ENCODE peak calls at places on chromosomes 16 and 17, in six cellular contexts. One of them, this sample, is unnamed.

GRCh38 chr17:4453821-4454591 is 20.3 kb downstream of the SPNS3 start:
- DNase-seq in thoracic aorta: no peak
- DNase-seq in mammary epithelial cell: no peak
- DNase-seq in fibroblast of mammary gland: no peak
- DNase-seq in AG10803: no peak
- DNase-seq in progenitor cell of endocrine pancreas: no peak
- DNase-seq in this sample: no peak

GRCh38 chr17:57945999-57946797 is 9.0 kb downstream of the CUEDC1 start:
- DNase-seq in thoracic aorta: no peak
- DNase-seq in mammary epithelial cell: peak; percentile 78
- DNase-seq in fibroblast of mammary gland: peak; percentile 62
- DNase-seq in AG10803: peak; percentile 91
- DNase-seq in progenitor cell of endocrine pancreas: no peak
- DNase-seq in this sample: no peak

GRCh38 chr16:64406661-64407267 is 715.1 kb downstream of the CDH11 start:
- DNase-seq in thoracic aorta: no peak
- DNase-seq in mammary epithelial cell: no peak
- DNase-seq in fibroblast of mammary gland: no peak
- DNase-seq in AG10803: no peak
- DNase-seq in progenitor cell of endocrine pancreas: no peak
- DNase-seq in this sample: no peak

GRCh38 chr16:74605746-74606520 is 981 bp downstream of the GLG1 start:
- DNase-seq in thoracic aorta: no peak
- DNase-seq in mammary epithelial cell: no peak
- DNase-seq in fibroblast of mammary gland: no peak
- DNase-seq in AG10803: peak; percentile 9
- DNase-seq in progenitor cell of endocrine pancreas: no peak
- DNase-seq in this sample: no peak

GRCh38 chr16:85515830-85516397 is 97.2 kb upstream of the GSE1 start:
- DNase-seq in thoracic aorta: no peak
- DNase-seq in mammary epithelial cell: no peak
- DNase-seq in fibroblast of mammary gland: no peak
- DNase-seq in AG10803: no peak
- DNase-seq in progenitor cell of endocrine pancreas: no peak
- DNase-seq in this sample: no peak

GRCh38 chr17:29778936-29779811 is 150.9 kb downstream of the SSH2 start:
- DNase-seq in thoracic aorta: no peak
- DNase-seq in mammary epithelial cell: peak; percentile 31
- DNase-seq in fibroblast of mammary gland: peak; percentile 63
- DNase-seq in AG10803: peak; percentile 52
- DNase-seq in progenitor cell of endocrine pancreas: peak; percentile 15
- DNase-seq in this sample: peak; percentile 42

GRCh38 chr16:590165-590874 is 454 bp downstream of the RAB40C start:
- DNase-seq in thoracic aorta: no peak
- DNase-seq in mammary epithelial cell: peak; percentile 45
- DNase-seq in fibroblast of mammary gland: peak; percentile 31
- DNase-seq in AG10803: peak; percentile 50
- DNase-seq in progenitor cell of endocrine pancreas: no peak
- DNase-seq in this sample: no peak

GRCh38 chr16:35192993-35193392 is 1733.6 kb downstream of the TP53TG3F start:
- DNase-seq in thoracic aorta: no peak
- DNase-seq in mammary epithelial cell: no peak
- DNase-seq in fibroblast of mammary gland: no peak
- DNase-seq in AG10803: no peak
- DNase-seq in progenitor cell of endocrine pancreas: no peak
- DNase-seq in this sample: no peak

GRCh38 chr17:49859991-49860953 is 12.4 kb upstream of the TAC4 start:
- DNase-seq in thoracic aorta: no peak
- DNase-seq in mammary epithelial cell: no peak
- DNase-seq in fibroblast of mammary gland: peak; percentile 10
- DNase-seq in AG10803: no peak
- DNase-seq in progenitor cell of endocrine pancreas: no peak
- DNase-seq in this sample: no peak

GRCh38 chr16:23400387-23400930 is 52.5 kb downstream of the COG7 start:
- DNase-seq in thoracic aorta: no peak
- DNase-seq in mammary epithelial cell: no peak
- DNase-seq in fibroblast of mammary gland: no peak
- DNase-seq in AG10803: no peak
- DNase-seq in progenitor cell of endocrine pancreas: no peak
- DNase-seq in this sample: no peak

GRCh38 chr17:75764711-75765421 is at the start of gene GALK1:
- DNase-seq in thoracic aorta: no peak
- DNase-seq in mammary epithelial cell: peak; percentile 76
- DNase-seq in fibroblast of mammary gland: peak; percentile 60
- DNase-seq in AG10803: peak; percentile 64
- DNase-seq in progenitor cell of endocrine pancreas: peak; percentile 58
- DNase-seq in this sample: peak; percentile 78

GRCh38 chr17:79960788-79961522 is 74.7 kb downstream of the TBC1D16 start:
- DNase-seq in thoracic aorta: no peak
- DNase-seq in mammary epithelial cell: peak; percentile 23
- DNase-seq in fibroblast of mammary gland: no peak
- DNase-seq in AG10803: no peak
- DNase-seq in progenitor cell of endocrine pancreas: no peak
- DNase-seq in this sample: no peak

GRCh38 chr16:2449118-2449517 is 10.8 kb upstream of the TEDC2 start:
- DNase-seq in thoracic aorta: no peak
- DNase-seq in mammary epithelial cell: no peak
- DNase-seq in fibroblast of mammary gland: no peak
- DNase-seq in AG10803: no peak
- DNase-seq in progenitor cell of endocrine pancreas: no peak
- DNase-seq in this sample: no peak

GRCh38 chr16:1862394-1862793 is 9.6 kb downstream of the MEIOB start:
- DNase-seq in thoracic aorta: no peak
- DNase-seq in mammary epithelial cell: no peak
- DNase-seq in fibroblast of mammary gland: no peak
- DNase-seq in AG10803: no peak
- DNase-seq in progenitor cell of endocrine pancreas: no peak
- DNase-seq in this sample: no peak

GRCh38 chr17:57413848-57414651 is 157.7 kb downstream of the MSI2 start:
- DNase-seq in thoracic aorta: no peak
- DNase-seq in mammary epithelial cell: no peak
- DNase-seq in fibroblast of mammary gland: no peak
- DNase-seq in AG10803: no peak
- DNase-seq in progenitor cell of endocrine pancreas: no peak
- DNase-seq in this sample: no peak

GRCh38 chr16:87160218-87160617 is 157.0 kb downstream of the C16orf95 start:
- DNase-seq in thoracic aorta: no peak
- DNase-seq in mammary epithelial cell: peak; percentile 16
- DNase-seq in fibroblast of mammary gland: no peak
- DNase-seq in AG10803: no peak
- DNase-seq in progenitor cell of endocrine pancreas: no peak
- DNase-seq in this sample: no peak

GRCh38 chr17:60934723-60935122 is 257.1 kb downstream of the BCAS3 start:
- DNase-seq in thoracic aorta: no peak
- DNase-seq in mammary epithelial cell: no peak
- DNase-seq in fibroblast of mammary gland: no peak
- DNase-seq in AG10803: no peak
- DNase-seq in progenitor cell of endocrine pancreas: no peak
- DNase-seq in this sample: no peak

GRCh38 chr17:57480438-57481196 is 224.3 kb downstream of the MSI2 start:
- DNase-seq in thoracic aorta: no peak
- DNase-seq in mammary epithelial cell: peak; percentile 79
- DNase-seq in fibroblast of mammary gland: peak; percentile 21
- DNase-seq in AG10803: peak; percentile 58
- DNase-seq in progenitor cell of endocrine pancreas: no peak
- DNase-seq in this sample: no peak

GRCh38 chr17:40062347-40063033 is at the start of gene THRA:
- DNase-seq in thoracic aorta: no peak
- DNase-seq in mammary epithelial cell: no peak
- DNase-seq in fibroblast of mammary gland: no peak
- DNase-seq in AG10803: peak; percentile 43
- DNase-seq in progenitor cell of endocrine pancreas: peak; percentile 42
- DNase-seq in this sample: no peak

GRCh38 chr17:2085648-2085949 is 30.7 kb downstream of the HIC1 start:
- DNase-seq in thoracic aorta: no peak
- DNase-seq in mammary epithelial cell: no peak
- DNase-seq in fibroblast of mammary gland: peak; percentile 81
- DNase-seq in AG10803: peak; percentile 80
- DNase-seq in progenitor cell of endocrine pancreas: no peak
- DNase-seq in this sample: no peak

GRCh38 chr17:34980681-34981537 is 597 bp downstream of the LIG3 start:
- DNase-seq in thoracic aorta: peak; percentile 9
- DNase-seq in mammary epithelial cell: peak; percentile 78
- DNase-seq in fibroblast of mammary gland: peak; percentile 83
- DNase-seq in AG10803: peak; percentile 84
- DNase-seq in progenitor cell of endocrine pancreas: peak; percentile 42
- DNase-seq in this sample: peak; percentile 60

GRCh38 chr17:64063766-64064224 is 43.4 kb upstream of the ICAM2 start:
- DNase-seq in thoracic aorta: no peak
- DNase-seq in mammary epithelial cell: no peak
- DNase-seq in fibroblast of mammary gland: peak; percentile 33
- DNase-seq in AG10803: peak; percentile 17
- DNase-seq in progenitor cell of endocrine pancreas: peak; percentile 73
- DNase-seq in this sample: peak; percentile 60

GRCh38 chr17:38996660-38997337 is 29.6 kb upstream of the FBXO47 start:
- DNase-seq in thoracic aorta: no peak
- DNase-seq in mammary epithelial cell: no peak
- DNase-seq in fibroblast of mammary gland: no peak
- DNase-seq in AG10803: no peak
- DNase-seq in progenitor cell of endocrine pancreas: no peak
- DNase-seq in this sample: no peak

GRCh38 chr17:39000021-39000601 is 32.9 kb upstream of the FBXO47 start:
- DNase-seq in thoracic aorta: no peak
- DNase-seq in mammary epithelial cell: no peak
- DNase-seq in fibroblast of mammary gland: no peak
- DNase-seq in AG10803: peak; percentile 37
- DNase-seq in progenitor cell of endocrine pancreas: no peak
- DNase-seq in this sample: no peak

GRCh38 chr17:39002991-39003715 is 36.0 kb upstream of the FBXO47 start:
- DNase-seq in thoracic aorta: no peak
- DNase-seq in mammary epithelial cell: no peak
- DNase-seq in fibroblast of mammary gland: peak; percentile 93
- DNase-seq in AG10803: peak; percentile 86
- DNase-seq in progenitor cell of endocrine pancreas: no peak
- DNase-seq in this sample: no peak

DNA sequence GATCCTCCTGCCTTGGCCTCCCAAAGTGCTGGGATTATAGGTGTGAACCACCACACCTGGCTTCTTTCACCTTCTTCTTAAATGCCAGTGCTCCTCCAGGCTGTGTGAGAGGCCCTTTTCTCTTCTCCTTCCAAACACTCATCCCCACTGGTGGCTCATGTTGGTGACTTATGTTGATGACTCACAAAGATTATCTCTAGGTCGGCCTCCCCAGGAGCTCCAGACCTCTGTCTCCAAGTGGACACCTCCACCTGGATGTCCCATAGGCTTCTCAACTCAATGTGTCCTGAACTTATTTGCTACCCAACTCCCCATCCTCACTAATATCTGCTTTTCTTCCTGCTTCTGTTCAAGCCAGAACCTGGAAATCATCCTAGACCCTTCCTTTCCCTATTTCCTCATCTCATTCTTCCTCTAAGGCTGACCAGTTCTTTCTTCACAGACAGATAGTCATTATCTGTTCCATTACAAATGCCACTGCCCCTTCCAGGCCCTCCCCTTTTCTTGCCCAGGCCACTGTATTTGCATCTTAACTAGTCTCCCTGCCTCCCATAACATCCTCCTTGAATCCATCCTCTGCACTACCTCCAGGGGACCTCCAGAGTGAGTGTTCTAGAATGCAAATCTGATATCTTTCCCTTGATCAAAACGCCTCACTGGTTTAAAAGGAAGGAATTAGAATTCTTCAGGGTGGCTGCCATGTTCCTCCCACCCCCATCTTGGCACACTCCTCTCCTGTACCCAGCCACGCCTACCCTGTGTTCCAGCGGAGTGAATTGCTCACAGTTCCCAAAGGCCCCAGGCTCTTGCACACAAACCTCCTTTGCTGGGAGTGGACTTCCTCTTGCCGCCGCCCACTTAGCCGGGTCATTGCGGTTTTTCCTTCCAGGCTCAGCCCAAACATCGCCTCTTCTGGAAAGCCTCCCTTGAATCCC is 34.8 kb upstream of the FBXO47 start:
- DNase-seq in thoracic aorta: peak; percentile 57
- DNase-seq in mammary epithelial cell: peak; percentile 88
- DNase-seq in fibroblast of mammary gland: peak; percentile 95
- DNase-seq in AG10803: peak; percentile 86
- DNase-seq in progenitor cell of endocrine pancreas: no peak
- DNase-seq in this sample: no peak
- TF ChIP-seq CTCF in thoracic aorta: no peak
- TF ChIP-seq CTCF in mammary epithelial cell: no peak
- TF ChIP-seq CTCF in fibroblast of mammary gland: peak; percentile 1
- TF ChIP-seq CTCF in AG10803: no peak
- TF ChIP-seq CTCF in progenitor cell of endocrine pancreas: no peak
- TF ChIP-seq CTCF in this sample: no peak

GRCh38 chr17:37737081-37737480 is 7.8 kb downstream of the HNF1B start:
- DNase-seq in thoracic aorta: no peak
- DNase-seq in mammary epithelial cell: no peak
- DNase-seq in fibroblast of mammary gland: peak; percentile 9
- DNase-seq in AG10803: no peak
- DNase-seq in progenitor cell of endocrine pancreas: no peak
- DNase-seq in this sample: no peak
- TF ChIP-seq CTCF in thoracic aorta: no peak
- TF ChIP-seq CTCF in mammary epithelial cell: peak; percentile 14
- TF ChIP-seq CTCF in fibroblast of mammary gland: peak; percentile 21
- TF ChIP-seq CTCF in AG10803: peak; percentile 23
- TF ChIP-seq CTCF in progenitor cell of endocrine pancreas: peak; percentile 15
- TF ChIP-seq CTCF in this sample: no peak

DNA sequence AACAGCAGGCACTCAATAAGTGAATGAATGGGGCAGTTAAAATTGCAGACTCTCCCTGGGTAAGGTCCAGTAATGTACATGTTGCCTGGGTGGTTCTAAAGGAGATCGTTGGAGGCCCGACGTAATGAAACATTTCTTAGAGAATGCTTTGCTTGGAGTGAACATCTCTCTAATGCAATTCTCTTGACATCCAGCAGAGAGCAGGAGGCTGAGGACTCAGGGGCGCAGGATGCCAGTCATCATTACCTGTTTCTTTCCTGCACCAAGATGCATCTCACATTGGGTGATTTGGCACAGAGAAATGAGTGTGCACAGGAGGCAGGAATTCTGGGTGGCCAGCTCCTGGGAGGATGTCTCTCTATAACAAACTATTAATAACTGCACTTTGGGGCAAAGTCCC is 130.3 kb upstream of the RBBP6 start:
- DNase-seq in thoracic aorta: no peak
- DNase-seq in mammary epithelial cell: no peak
- DNase-seq in fibroblast of mammary gland: no peak
- DNase-seq in AG10803: no peak
- DNase-seq in progenitor cell of endocrine pancreas: no peak
- DNase-seq in this sample: no peak
- TF ChIP-seq CTCF in thoracic aorta: no peak
- TF ChIP-seq CTCF in mammary epithelial cell: no peak
- TF ChIP-seq CTCF in fibroblast of mammary gland: no peak
- TF ChIP-seq CTCF in AG10803: no peak
- TF ChIP-seq CTCF in progenitor cell of endocrine pancreas: peak; percentile 38
- TF ChIP-seq CTCF in this sample: peak; percentile 25

GRCh38 chr16:71648162-71648561 is 22.2 kb downstream of the MARVELD3 start:
- DNase-seq in thoracic aorta: no peak
- DNase-seq in mammary epithelial cell: no peak
- DNase-seq in fibroblast of mammary gland: no peak
- DNase-seq in AG10803: no peak
- DNase-seq in progenitor cell of endocrine pancreas: no peak
- DNase-seq in this sample: no peak

GRCh38 chr16:71647391-71647790 is 21.4 kb downstream of the MARVELD3 start:
- DNase-seq in thoracic aorta: no peak
- DNase-seq in mammary epithelial cell: no peak
- DNase-seq in fibroblast of mammary gland: no peak
- DNase-seq in AG10803: no peak
- DNase-seq in progenitor cell of endocrine pancreas: no peak
- DNase-seq in this sample: no peak

GRCh38 chr16:71648921-71649320 is 22.9 kb downstream of the MARVELD3 start:
- DNase-seq in thoracic aorta: no peak
- DNase-seq in mammary epithelial cell: no peak
- DNase-seq in fibroblast of mammary gland: peak; percentile 7
- DNase-seq in AG10803: no peak
- DNase-seq in progenitor cell of endocrine pancreas: no peak
- DNase-seq in this sample: no peak

GRCh38 chr16:71645450-71645849 is 19.5 kb downstream of the MARVELD3 start:
- DNase-seq in thoracic aorta: no peak
- DNase-seq in mammary epithelial cell: peak; percentile 12
- DNase-seq in fibroblast of mammary gland: peak; percentile 55
- DNase-seq in AG10803: peak; percentile 13
- DNase-seq in progenitor cell of endocrine pancreas: no peak
- DNase-seq in this sample: no peak
- TF ChIP-seq CTCF in thoracic aorta: no peak
- TF ChIP-seq CTCF in mammary epithelial cell: peak; percentile 48
- TF ChIP-seq CTCF in fibroblast of mammary gland: peak; percentile 57
- TF ChIP-seq CTCF in AG10803: peak; percentile 41
- TF ChIP-seq CTCF in progenitor cell of endocrine pancreas: peak; percentile 41
- TF ChIP-seq CTCF in this sample: peak; percentile 36